ENCODE peak calls at places on chromosomes 11 and 22, in eight cellular contexts. One of them, this sample, is unnamed.

GRCh38 chr11:100574894-100575769 is 112.0 kb upstream of the ARHGAP42 start:
- DNase-seq in cardiac muscle cell: peak
- DNase-seq in HL-60: no peak
- DNase-seq in stimulated activated CD4-positive, alpha-beta T cell treated with anti-CD3 and anti-CD28 coated beads, Interleukin-12 subunit alpha, Interleukin-12 subunit beta, amount 100 ng/mL, for 48 hours: no peak
- DNase-seq in CD4-positive, CD25-positive, alpha-beta regulatory T cell: no peak
- DNase-seq in kidney epithelial cell: no peak
- DNase-seq in T-helper 9 cell: no peak
- DNase-seq in stimulated activated effector memory CD8-positive, alpha-beta T cell treated with anti-CD3 and anti-CD28 coated beads, Interleukin-12 subunit alpha, Interleukin-12 subunit beta, amount 100 ng/mL, for 72 hours: no peak
- DNase-seq in this sample: no peak

GRCh38 chr22:27133951-27134664 is 476.7 kb downstream of the MIAT start:
- DNase-seq in stimulated activated effector memory CD8-positive, alpha-beta T cell treated with anti-CD3 and anti-CD28 coated beads, Interleukin-12 subunit alpha, Interleukin-12 subunit beta, amount 100 ng/mL, for 72 hours: no peak
- DNase-seq in stimulated activated CD4-positive, alpha-beta T cell treated with anti-CD3 and anti-CD28 coated beads, Interleukin-12 subunit alpha, Interleukin-12 subunit beta, amount 100 ng/mL, for 48 hours: peak
- DNase-seq in cardiac muscle cell: no peak
- DNase-seq in HL-60: no peak
- DNase-seq in CD4-positive, CD25-positive, alpha-beta regulatory T cell: no peak
- DNase-seq in kidney epithelial cell: peak
- DNase-seq in T-helper 9 cell: no peak
- DNase-seq in this sample: no peak

GRCh38 chr11:57527056-57527631 is 3.4 kb downstream of the TIMM10 start:
- DNase-seq in cardiac muscle cell: peak
- DNase-seq in stimulated activated CD4-positive, alpha-beta T cell treated with anti-CD3 and anti-CD28 coated beads, Interleukin-12 subunit alpha, Interleukin-12 subunit beta, amount 100 ng/mL, for 48 hours: peak
- DNase-seq in CD4-positive, CD25-positive, alpha-beta regulatory T cell: peak
- DNase-seq in HL-60: no peak
- DNase-seq in stimulated activated effector memory CD8-positive, alpha-beta T cell treated with anti-CD3 and anti-CD28 coated beads, Interleukin-12 subunit alpha, Interleukin-12 subunit beta, amount 100 ng/mL, for 72 hours: peak
- DNase-seq in kidney epithelial cell: no peak
- DNase-seq in T-helper 9 cell: peak
- DNase-seq in this sample: no peak

GRCh38 chr11:80733776-80734175 is 1292.9 kb upstream of the TENM4 start:
- DNase-seq in stimulated activated effector memory CD8-positive, alpha-beta T cell treated with anti-CD3 and anti-CD28 coated beads, Interleukin-12 subunit alpha, Interleukin-12 subunit beta, amount 100 ng/mL, for 72 hours: no peak
- DNase-seq in HL-60: no peak
- DNase-seq in stimulated activated CD4-positive, alpha-beta T cell treated with anti-CD3 and anti-CD28 coated beads, Interleukin-12 subunit alpha, Interleukin-12 subunit beta, amount 100 ng/mL, for 48 hours: no peak
- DNase-seq in CD4-positive, CD25-positive, alpha-beta regulatory T cell: no peak
- DNase-seq in kidney epithelial cell: no peak
- DNase-seq in T-helper 9 cell: no peak
- DNase-seq in cardiac muscle cell: no peak
- DNase-seq in this sample: no peak

GRCh38 chr11:37026741-37027140 is 428.7 kb upstream of the RAG2 start:
- DNase-seq in HL-60: no peak
- DNase-seq in CD4-positive, CD25-positive, alpha-beta regulatory T cell: no peak
- DNase-seq in cardiac muscle cell: no peak
- DNase-seq in stimulated activated CD4-positive, alpha-beta T cell treated with anti-CD3 and anti-CD28 coated beads, Interleukin-12 subunit alpha, Interleukin-12 subunit beta, amount 100 ng/mL, for 48 hours: no peak
- DNase-seq in stimulated activated effector memory CD8-positive, alpha-beta T cell treated with anti-CD3 and anti-CD28 coated beads, Interleukin-12 subunit alpha, Interleukin-12 subunit beta, amount 100 ng/mL, for 72 hours: no peak
- DNase-seq in T-helper 9 cell: no peak
- DNase-seq in kidney epithelial cell: no peak
- DNase-seq in this sample: no peak

GRCh38 chr11:43504316-43504950 is 145.7 kb downstream of the TTC17 start:
- DNase-seq in stimulated activated CD4-positive, alpha-beta T cell treated with anti-CD3 and anti-CD28 coated beads, Interleukin-12 subunit alpha, Interleukin-12 subunit beta, amount 100 ng/mL, for 48 hours: no peak
- DNase-seq in stimulated activated effector memory CD8-positive, alpha-beta T cell treated with anti-CD3 and anti-CD28 coated beads, Interleukin-12 subunit alpha, Interleukin-12 subunit beta, amount 100 ng/mL, for 72 hours: no peak
- DNase-seq in kidney epithelial cell: no peak
- DNase-seq in HL-60: no peak
- DNase-seq in T-helper 9 cell: no peak
- DNase-seq in CD4-positive, CD25-positive, alpha-beta regulatory T cell: no peak
- DNase-seq in cardiac muscle cell: peak
- DNase-seq in this sample: no peak

GRCh38 chr11:73946798-73947458 is 3.9 kb upstream of the DNAJB13 start:
- DNase-seq in stimulated activated CD4-positive, alpha-beta T cell treated with anti-CD3 and anti-CD28 coated beads, Interleukin-12 subunit alpha, Interleukin-12 subunit beta, amount 100 ng/mL, for 48 hours: no peak
- DNase-seq in kidney epithelial cell: no peak
- DNase-seq in stimulated activated effector memory CD8-positive, alpha-beta T cell treated with anti-CD3 and anti-CD28 coated beads, Interleukin-12 subunit alpha, Interleukin-12 subunit beta, amount 100 ng/mL, for 72 hours: no peak
- DNase-seq in HL-60: no peak
- DNase-seq in CD4-positive, CD25-positive, alpha-beta regulatory T cell: no peak
- DNase-seq in cardiac muscle cell: no peak
- DNase-seq in T-helper 9 cell: no peak
- DNase-seq in this sample: no peak

GRCh38 chr11:79466411-79466810 is 25.6 kb upstream of the TENM4 start:
- DNase-seq in CD4-positive, CD25-positive, alpha-beta regulatory T cell: no peak
- DNase-seq in cardiac muscle cell: no peak
- DNase-seq in kidney epithelial cell: peak
- DNase-seq in stimulated activated CD4-positive, alpha-beta T cell treated with anti-CD3 and anti-CD28 coated beads, Interleukin-12 subunit alpha, Interleukin-12 subunit beta, amount 100 ng/mL, for 48 hours: no peak
- DNase-seq in stimulated activated effector memory CD8-positive, alpha-beta T cell treated with anti-CD3 and anti-CD28 coated beads, Interleukin-12 subunit alpha, Interleukin-12 subunit beta, amount 100 ng/mL, for 72 hours: no peak
- DNase-seq in T-helper 9 cell: no peak
- DNase-seq in HL-60: no peak
- DNase-seq in this sample: peak

GRCh38 chr11:2813968-2814367 is 71.6 kb downstream of the CDKN1C start:
- DNase-seq in stimulated activated effector memory CD8-positive, alpha-beta T cell treated with anti-CD3 and anti-CD28 coated beads, Interleukin-12 subunit alpha, Interleukin-12 subunit beta, amount 100 ng/mL, for 72 hours: no peak
- DNase-seq in stimulated activated CD4-positive, alpha-beta T cell treated with anti-CD3 and anti-CD28 coated beads, Interleukin-12 subunit alpha, Interleukin-12 subunit beta, amount 100 ng/mL, for 48 hours: no peak
- DNase-seq in cardiac muscle cell: no peak
- DNase-seq in T-helper 9 cell: no peak
- DNase-seq in kidney epithelial cell: no peak
- DNase-seq in CD4-positive, CD25-positive, alpha-beta regulatory T cell: no peak
- DNase-seq in HL-60: no peak
- DNase-seq in this sample: no peak

GRCh38 chr22:38034278-38034882 is 22.8 kb upstream of the PICK1 start:
- DNase-seq in HL-60: peak
- DNase-seq in T-helper 9 cell: no peak
- DNase-seq in cardiac muscle cell: peak
- DNase-seq in CD4-positive, CD25-positive, alpha-beta regulatory T cell: no peak
- DNase-seq in stimulated activated effector memory CD8-positive, alpha-beta T cell treated with anti-CD3 and anti-CD28 coated beads, Interleukin-12 subunit alpha, Interleukin-12 subunit beta, amount 100 ng/mL, for 72 hours: no peak
- DNase-seq in stimulated activated CD4-positive, alpha-beta T cell treated with anti-CD3 and anti-CD28 coated beads, Interleukin-12 subunit alpha, Interleukin-12 subunit beta, amount 100 ng/mL, for 48 hours: no peak
- DNase-seq in kidney epithelial cell: peak
- DNase-seq in this sample: peak

GRCh38 chr22:45268167-45268957 is 16.4 kb upstream of the UPK3A start:
- DNase-seq in kidney epithelial cell: no peak
- DNase-seq in stimulated activated effector memory CD8-positive, alpha-beta T cell treated with anti-CD3 and anti-CD28 coated beads, Interleukin-12 subunit alpha, Interleukin-12 subunit beta, amount 100 ng/mL, for 72 hours: no peak
- DNase-seq in T-helper 9 cell: peak
- DNase-seq in cardiac muscle cell: peak
- DNase-seq in CD4-positive, CD25-positive, alpha-beta regulatory T cell: no peak
- DNase-seq in stimulated activated CD4-positive, alpha-beta T cell treated with anti-CD3 and anti-CD28 coated beads, Interleukin-12 subunit alpha, Interleukin-12 subunit beta, amount 100 ng/mL, for 48 hours: no peak
- DNase-seq in HL-60: no peak
- DNase-seq in this sample: no peak

GRCh38 chr11:130162733-130163132 is 3.2 kb downstream of the ST14 start:
- DNase-seq in HL-60: peak
- DNase-seq in kidney epithelial cell: no peak
- DNase-seq in stimulated activated effector memory CD8-positive, alpha-beta T cell treated with anti-CD3 and anti-CD28 coated beads, Interleukin-12 subunit alpha, Interleukin-12 subunit beta, amount 100 ng/mL, for 72 hours: no peak
- DNase-seq in stimulated activated CD4-positive, alpha-beta T cell treated with anti-CD3 and anti-CD28 coated beads, Interleukin-12 subunit alpha, Interleukin-12 subunit beta, amount 100 ng/mL, for 48 hours: no peak
- DNase-seq in cardiac muscle cell: peak
- DNase-seq in T-helper 9 cell: no peak
- DNase-seq in CD4-positive, CD25-positive, alpha-beta regulatory T cell: no peak
- DNase-seq in this sample: no peak

GRCh38 chr11:79100093-79100704 is 340.6 kb downstream of the TENM4 start:
- DNase-seq in T-helper 9 cell: no peak
- DNase-seq in kidney epithelial cell: no peak
- DNase-seq in stimulated activated CD4-positive, alpha-beta T cell treated with anti-CD3 and anti-CD28 coated beads, Interleukin-12 subunit alpha, Interleukin-12 subunit beta, amount 100 ng/mL, for 48 hours: peak
- DNase-seq in CD4-positive, CD25-positive, alpha-beta regulatory T cell: no peak
- DNase-seq in cardiac muscle cell: peak
- DNase-seq in stimulated activated effector memory CD8-positive, alpha-beta T cell treated with anti-CD3 and anti-CD28 coated beads, Interleukin-12 subunit alpha, Interleukin-12 subunit beta, amount 100 ng/mL, for 72 hours: no peak
- DNase-seq in HL-60: peak
- DNase-seq in this sample: no peak

GRCh38 chr22:39493759-39494158 is 8.3 kb upstream of the MIEF1 start:
- DNase-seq in stimulated activated effector memory CD8-positive, alpha-beta T cell treated with anti-CD3 and anti-CD28 coated beads, Interleukin-12 subunit alpha, Interleukin-12 subunit beta, amount 100 ng/mL, for 72 hours: no peak
- DNase-seq in cardiac muscle cell: no peak
- DNase-seq in CD4-positive, CD25-positive, alpha-beta regulatory T cell: no peak
- DNase-seq in T-helper 9 cell: no peak
- DNase-seq in HL-60: no peak
- DNase-seq in kidney epithelial cell: no peak
- DNase-seq in stimulated activated CD4-positive, alpha-beta T cell treated with anti-CD3 and anti-CD28 coated beads, Interleukin-12 subunit alpha, Interleukin-12 subunit beta, amount 100 ng/mL, for 48 hours: no peak
- DNase-seq in this sample: no peak

GRCh38 chr11:22466351-22466750 is 128.2 kb downstream of the SLC17A6 start:
- DNase-seq in stimulated activated effector memory CD8-positive, alpha-beta T cell treated with anti-CD3 and anti-CD28 coated beads, Interleukin-12 subunit alpha, Interleukin-12 subunit beta, amount 100 ng/mL, for 72 hours: no peak
- DNase-seq in T-helper 9 cell: no peak
- DNase-seq in HL-60: no peak
- DNase-seq in CD4-positive, CD25-positive, alpha-beta regulatory T cell: no peak
- DNase-seq in stimulated activated CD4-positive, alpha-beta T cell treated with anti-CD3 and anti-CD28 coated beads, Interleukin-12 subunit alpha, Interleukin-12 subunit beta, amount 100 ng/mL, for 48 hours: no peak
- DNase-seq in kidney epithelial cell: no peak
- DNase-seq in cardiac muscle cell: no peak
- DNase-seq in this sample: no peak